ENCODE peak calls at places on chromosomes 16 and 17, in four cellular contexts. Y is OCI-LY7, O is fibroblast of lung, H is mucosa of descending colon. R is an unnamed sample.

GRCh38 chr17:67246398-67246647 is 1.3 kb upstream of the HELZ start:
- DNase-seq in O (peak; percentile 19), H (no peak), Y (no peak), R (no peak)

GRCh38 chr16:87608400-87608985 is 6.2 kb downstream of the JPH3 start:
- DNase-seq in H (peak; percentile 66), Y (peak; percentile 23), O (peak; percentile 40), R (peak; percentile 73)

GRCh38 chr17:46772013-46772878 is 46.2 kb downstream of the WNT3 start:
- DNase-seq in Y (no peak), O (no peak), H (peak; percentile 73), R (no peak)

GRCh38 chr16:85475691-85476300 is 137.3 kb upstream of the GSE1 start:
- DNase-seq in H (no peak), Y (no peak), O (no peak), R (no peak)

GRCh38 chr17:70780031-70780430 is 610.7 kb downstream of the KCNJ2 start:
- DNase-seq in Y (no peak), H (no peak), O (peak; percentile 72), R (no peak)

GRCh38 chr17:15999974-16000827 is 577 bp downstream of the TTC19 start:
- DNase-seq in Y (peak; percentile 55), H (no peak), O (peak; percentile 39), R (peak; percentile 27)

GRCh38 chr17:2125013-2125535 is 70.2 kb downstream of the HIC1 start:
- DNase-seq in O (peak; percentile 88), H (no peak), Y (no peak), R (no peak)

GRCh38 chr17:40321502-40322416 is 12.8 kb downstream of the RARA start:
- DNase-seq in O (no peak), Y (no peak), H (peak; percentile 59), R (no peak)

GRCh38 chr16:2919511-2920255 is 8.0 kb downstream of the FLYWCH1 start:
- DNase-seq in O (peak; percentile 54), Y (peak; percentile 71), H (no peak), R (peak; percentile 55)

GRCh38 chr17:66713533-66714042 is 121.3 kb upstream of the CACNG5 start:
- DNase-seq in O (no peak), H (no peak), Y (no peak), R (no peak)

GRCh38 chr16:46729326-46729995 is 18.7 kb downstream of the MYLK3 start:
- DNase-seq in O (no peak), Y (no peak), H (no peak), R (no peak)

GRCh38 chr17:7308625-7309433 is 1.4 kb downstream of the EIF5A start:
- DNase-seq in H (peak; percentile 80), Y (peak; percentile 76), O (peak; percentile 80), R (peak; percentile 81)

GRCh38 chr16:67163164-67163902 is 1.2 kb upstream of the HSF4 start:
- DNase-seq in O (peak; percentile 49), H (peak; percentile 60), Y (no peak), R (no peak)

GRCh38 chr17:50149425-50150353 is 788 bp downstream of the PPP1R9B start:
- DNase-seq in Y (peak; percentile 86), H (peak; percentile 82), O (peak; percentile 67), R (no peak)

GRCh38 chr17:10295728-10296343 is 77.0 kb downstream of the MYH13 start:
- DNase-seq in H (peak; percentile 54), O (peak; percentile 3), Y (peak; percentile 33), R (peak; percentile 67)

GRCh38 chr16:73177896-73178295 is 130.0 kb upstream of the ZFHX3 start:
- DNase-seq in H (no peak), O (no peak), Y (no peak), R (no peak)

GRCh38 chr17:45300060-45300751 is 16.6 kb downstream of the MAP3K14 start:
- DNase-seq in Y (peak; percentile 46), H (no peak), O (no peak), R (no peak)

GRCh38 chr17:1067282-1067956 is 70.5 kb downstream of the TIMM22 start:
- DNase-seq in O (peak; percentile 87), H (peak; percentile 10), Y (no peak), R (peak; percentile 97)

GRCh38 chr16:70598937-70599503 is 47.3 kb upstream of the IL34 start:
- DNase-seq in Y (no peak), O (no peak), H (no peak), R (no peak)

GRCh38 chr17:40266882-40267281 is 20.8 kb upstream of the CDC6 start:
- DNase-seq in O (no peak), Y (no peak), H (no peak), R (no peak)

GRCh38 chr17:2063306-2064146 is 8.6 kb downstream of the HIC1 start:
- DNase-seq in H (no peak), Y (peak; percentile 50), O (peak; percentile 79), R (no peak)

GRCh38 chr17:47693667-47694017 is 319 bp upstream of the TBKBP1 start:
- DNase-seq in H (no peak), O (no peak), Y (peak; percentile 49), R (no peak)

GRCh38 chr17:17913695-17914332 is 58.4 kb downstream of the TOM1L2 start:
- DNase-seq in O (peak; percentile 90), Y (peak; percentile 21), H (peak; percentile 86), R (peak; percentile 95)

GRCh38 chr16:31664683-31665482 is 137.2 kb downstream of the AHSP start:
- DNase-seq in O (peak; percentile 61), Y (no peak), H (no peak), R (peak; percentile 45)

GRCh38 chr17:39098474-39099090 is 52.9 kb downstream of the PLXDC1 start:
- DNase-seq in O (no peak), Y (peak; percentile 29), H (no peak), R (no peak)

GRCh38 chr16:24729967-24730815 is 740 bp downstream of the TNRC6A start:
- DNase-seq in H (peak; percentile 70), O (no peak), Y (peak; percentile 21), R (peak; percentile 49)

GRCh38 chr17:62995377-62995885 is 29.4 kb downstream of the TANC2 start:
- DNase-seq in H (peak; percentile 36), Y (peak; percentile 2), O (peak; percentile 37), R (peak; percentile 5)

GRCh38 chr17:47949197-47949759 is 7.9 kb downstream of the PNPO start:
- DNase-seq in H (peak; percentile 94), Y (peak; percentile 82), O (peak; percentile 81), R (peak; percentile 69)

GRCh38 chr16:70638814-70639792 is 7.3 kb upstream of the IL34 start:
- DNase-seq in H (no peak), Y (no peak), O (peak; percentile 80), R (no peak)

GRCh38 chr17:64024781-64025731 is 4.6 kb upstream of the ICAM2 start:
- DNase-seq in O (peak; percentile 28), Y (no peak), H (no peak), R (no peak)

GRCh38 chr17:57009737-57010445 is 32.0 kb downstream of the SCPEP1 start:
- DNase-seq in Y (peak; percentile 81), O (peak; percentile 31), H (peak; percentile 78), R (peak; percentile 52)

GRCh38 chr17:72163474-72163873 is 42.7 kb downstream of the SOX9 start:
- DNase-seq in H (no peak), O (no peak), Y (no peak), R (no peak)

GRCh38 chr17:31696703-31697325 is 162.2 kb downstream of the COPRS start:
- DNase-seq in O (no peak), Y (no peak), H (no peak), R (no peak)

GRCh38 chr17:31698751-31699150 is 160.3 kb downstream of the COPRS start:
- DNase-seq in H (no peak), O (no peak), Y (no peak), R (no peak)

GRCh38 chr17:31695456-31696090 is 163.5 kb downstream of the COPRS start:
- DNase-seq in H (no peak), O (peak; percentile 50), Y (no peak), R (no peak)

GRCh38 chr17:31697838-31698237 is 161.2 kb downstream of the COPRS start:
- DNase-seq in H (no peak), Y (no peak), O (no peak), R (no peak)

GRCh38 chr17:31696184-31696602 is 162.9 kb downstream of the COPRS start:
- DNase-seq in H (peak; percentile 33), O (peak; percentile 95), Y (no peak), R (no peak)
- TF ChIP-seq CTCF in H (no peak), O (peak; percentile 22), Y (no peak), R (no peak)

GRCh38 chr16:11626657-11627291 is 40.1 kb upstream of the LITAF start:
- DNase-seq in Y (no peak), O (no peak), H (no peak), R (no peak)

GRCh38 chr16:11627292-11627663 is 40.6 kb upstream of the LITAF start:
- DNase-seq in Y (no peak), O (no peak), H (no peak), R (no peak)

GRCh38 chr16:11625769-11626168 is 39.0 kb upstream of the LITAF start:
- DNase-seq in H (no peak), O (no peak), Y (no peak), R (no peak)

GRCh38 chr16:11629071-11630030 is 38.9 kb upstream of the SNN start:
- DNase-seq in Y (peak; percentile 83), H (no peak), O (peak; percentile 62), R (no peak)

GRCh38 chr16:11627822-11628457 is 40.3 kb upstream of the SNN start:
- DNase-seq in O (peak; percentile 91), H (no peak), Y (no peak), R (peak; percentile 97)
- TF ChIP-seq CTCF in O (no peak), H (no peak), Y (no peak), R (no peak)

GRCh38 chr17:81553018-81553615 is 964 bp upstream of the FAAP100 start:
- DNase-seq in Y (peak; percentile 94), H (peak; percentile 81), O (peak; percentile 80), R (peak; percentile 81)
- TF ChIP-seq CTCF in Y (peak; percentile 59), H (no peak), O (no peak), R (no peak)

GRCh38 chr17:29566473-29567361 is at the start of gene ABHD15:
- DNase-seq in H (peak; percentile 89), Y (peak; percentile 45), O (peak; percentile 65), R (peak; percentile 77)

GRCh38 chr17:29567362-29568330 is 809 bp upstream of the ABHD15 start:
- DNase-seq in O (peak; percentile 48), H (peak; percentile 86), Y (peak; percentile 84), R (peak; percentile 51)

GRCh38 chr17:29568331-29569244 is at the start of gene TP53I13:
- DNase-seq in H (peak; percentile 95), Y (peak; percentile 93), O (peak; percentile 83), R (peak; percentile 80)

GRCh38 chr17:29563816-29564215 is 3.0 kb downstream of the ABHD15 start:
- DNase-seq in O (no peak), Y (peak; percentile 72), H (no peak), R (no peak)

DNA sequence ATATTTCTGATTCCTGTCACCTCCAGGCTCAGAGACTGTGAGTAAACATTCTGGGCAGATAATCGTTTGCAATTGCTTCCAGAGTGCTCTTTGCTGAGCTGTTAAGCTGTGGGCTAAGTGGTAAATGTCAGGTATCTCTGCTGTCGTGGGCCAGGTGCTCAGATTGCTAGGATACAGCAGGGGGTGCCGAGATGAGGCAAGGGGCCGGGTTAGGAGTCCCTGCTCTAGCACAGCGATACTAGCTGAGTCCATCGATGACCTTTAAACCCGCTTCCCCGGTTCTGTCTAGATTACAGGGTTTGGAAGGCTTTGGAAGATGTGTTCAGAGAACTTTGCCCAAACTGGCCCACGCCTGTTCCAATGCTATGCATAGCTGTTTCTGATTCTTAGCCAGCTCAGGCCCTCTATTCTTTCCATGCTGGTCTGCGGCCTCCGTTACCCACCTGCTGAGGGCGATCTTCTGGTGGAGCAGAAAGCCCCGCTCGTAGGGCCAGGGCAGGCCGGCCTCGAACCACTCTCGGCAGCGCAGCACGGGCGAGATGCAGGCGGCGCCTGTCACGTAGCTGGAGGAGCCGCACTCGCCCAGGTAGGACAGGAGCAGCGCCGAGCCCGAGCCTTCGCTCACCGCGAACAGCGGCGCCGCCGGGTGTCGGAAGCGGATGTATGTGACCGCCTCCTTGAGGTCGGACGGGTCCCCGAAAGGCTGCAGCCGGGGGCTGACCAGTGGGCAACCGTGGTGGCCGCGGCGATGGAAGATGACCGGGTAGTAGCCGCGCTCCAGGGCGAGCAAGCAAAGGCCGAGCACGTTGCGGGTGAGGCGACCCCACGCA is 979 bp downstream of the ABHD15 start:
- DNase-seq in O (no peak), H (peak; percentile 82), Y (peak; percentile 57), R (no peak)
- TF ChIP-seq CTCF in O (no peak), H (no peak), Y (peak; percentile 66), R (no peak)

R was measured in RWPE1.